ENCODE peak calls at places on chromosomes 16 and 17, in six cellular contexts. One of them, this sample, is unnamed.

GRCh38 chr17:81206166-81206565 is 16.6 kb downstream of the CEP131 start:
- DNase-seq in stomach: no peak
- DNase-seq in A549: no peak
- DNase-seq in kidney: no peak
- DNase-seq in left ventricle myocardium inferior: no peak
- DNase-seq in Panc1: no peak
- DNase-seq in this sample: no peak

GRCh38 chr17:48841395-48841831 is 10.6 kb downstream of the CALCOCO2 start:
- DNase-seq in kidney: no peak
- DNase-seq in stomach: no peak
- DNase-seq in left ventricle myocardium inferior: no peak
- DNase-seq in A549: no peak
- DNase-seq in Panc1: no peak
- DNase-seq in this sample: no peak

GRCh38 chr17:11140028-11140427 is 101.0 kb upstream of the SHISA6 start:
- DNase-seq in Panc1: no peak
- DNase-seq in kidney: no peak
- DNase-seq in left ventricle myocardium inferior: no peak
- DNase-seq in A549: no peak
- DNase-seq in stomach: no peak
- DNase-seq in this sample: no peak

GRCh38 chr16:68299571-68300453 is 10.9 kb downstream of the SLC7A6OS start:
- DNase-seq in kidney: no peak
- DNase-seq in stomach: no peak
- DNase-seq in left ventricle myocardium inferior: no peak
- DNase-seq in A549: no peak
- DNase-seq in Panc1: no peak
- DNase-seq in this sample: no peak

GRCh38 chr17:64496348-64496785 is 487 bp downstream of the POLG2 start:
- DNase-seq in Panc1: no peak
- DNase-seq in kidney: no peak
- DNase-seq in stomach: no peak
- DNase-seq in left ventricle myocardium inferior: no peak
- DNase-seq in A549: no peak
- DNase-seq in this sample: no peak

GRCh38 chr17:41523787-41524186 is 4.3 kb downstream of the KRT19 start:
- DNase-seq in left ventricle myocardium inferior: no peak
- DNase-seq in stomach: peak
- DNase-seq in kidney: no peak
- DNase-seq in Panc1: no peak
- DNase-seq in A549: no peak
- DNase-seq in this sample: no peak

GRCh38 chr16:67571981-67572431 is 9.7 kb downstream of the CTCF start:
- DNase-seq in A549: no peak
- DNase-seq in stomach: no peak
- DNase-seq in kidney: no peak
- DNase-seq in Panc1: no peak
- DNase-seq in left ventricle myocardium inferior: no peak
- DNase-seq in this sample: no peak

GRCh38 chr17:75047398-75048098 is 523 bp downstream of the KCTD2 start:
- DNase-seq in stomach: no peak
- DNase-seq in left ventricle myocardium inferior: peak
- DNase-seq in kidney: peak
- DNase-seq in A549: no peak
- DNase-seq in Panc1: no peak
- DNase-seq in this sample: peak

GRCh38 chr16:54027126-54027922 is 259.3 kb downstream of the IRX3 start:
- DNase-seq in kidney: no peak
- DNase-seq in A549: no peak
- DNase-seq in Panc1: no peak
- DNase-seq in stomach: no peak
- DNase-seq in left ventricle myocardium inferior: no peak
- DNase-seq in this sample: no peak

GRCh38 chr17:81009124-81009523 is 17.5 kb downstream of the CHMP6 start:
- DNase-seq in A549: no peak
- DNase-seq in left ventricle myocardium inferior: no peak
- DNase-seq in kidney: peak
- DNase-seq in Panc1: no peak
- DNase-seq in stomach: no peak
- DNase-seq in this sample: peak

GRCh38 chr17:72622661-72623433 is 469.6 kb downstream of the SLC39A11 start:
- DNase-seq in Panc1: no peak
- DNase-seq in stomach: no peak
- DNase-seq in A549: no peak
- DNase-seq in kidney: no peak
- DNase-seq in left ventricle myocardium inferior: no peak
- DNase-seq in this sample: no peak

GRCh38 chr16:50520451-50521245 is 27.5 kb upstream of the NKD1 start:
- DNase-seq in A549: no peak
- DNase-seq in stomach: peak
- DNase-seq in Panc1: no peak
- DNase-seq in kidney: no peak
- DNase-seq in left ventricle myocardium inferior: no peak
- DNase-seq in this sample: no peak

GRCh38 chr17:55335625-55336024 is 70.9 kb downstream of the HLF start:
- DNase-seq in stomach: no peak
- DNase-seq in A549: no peak
- DNase-seq in kidney: no peak
- DNase-seq in Panc1: no peak
- DNase-seq in left ventricle myocardium inferior: no peak
- DNase-seq in this sample: no peak

GRCh38 chr16:10619271-10619849 is 39.0 kb upstream of the EMP2 start:
- DNase-seq in left ventricle myocardium inferior: peak
- DNase-seq in A549: no peak
- DNase-seq in Panc1: no peak
- DNase-seq in kidney: no peak
- DNase-seq in stomach: peak
- DNase-seq in this sample: peak

GRCh38 chr17:4331614-4332013 is 34.9 kb downstream of the UBE2G1 start:
- DNase-seq in Panc1: no peak
- DNase-seq in A549: no peak
- DNase-seq in left ventricle myocardium inferior: no peak
- DNase-seq in stomach: no peak
- DNase-seq in kidney: no peak
- DNase-seq in this sample: no peak

GRCh38 chr17:78411241-78411855 is 32.9 kb downstream of the PGS1 start:
- DNase-seq in left ventricle myocardium inferior: no peak
- DNase-seq in A549: no peak
- DNase-seq in stomach: no peak
- DNase-seq in kidney: peak
- DNase-seq in Panc1: no peak
- DNase-seq in this sample: no peak

GRCh38 chr17:13727441-13728171 is 125.9 kb upstream of the HS3ST3A1 start:
- DNase-seq in stomach: no peak
- DNase-seq in kidney: no peak
- DNase-seq in A549: no peak
- DNase-seq in left ventricle myocardium inferior: no peak
- DNase-seq in Panc1: no peak
- DNase-seq in this sample: no peak

DNA sequence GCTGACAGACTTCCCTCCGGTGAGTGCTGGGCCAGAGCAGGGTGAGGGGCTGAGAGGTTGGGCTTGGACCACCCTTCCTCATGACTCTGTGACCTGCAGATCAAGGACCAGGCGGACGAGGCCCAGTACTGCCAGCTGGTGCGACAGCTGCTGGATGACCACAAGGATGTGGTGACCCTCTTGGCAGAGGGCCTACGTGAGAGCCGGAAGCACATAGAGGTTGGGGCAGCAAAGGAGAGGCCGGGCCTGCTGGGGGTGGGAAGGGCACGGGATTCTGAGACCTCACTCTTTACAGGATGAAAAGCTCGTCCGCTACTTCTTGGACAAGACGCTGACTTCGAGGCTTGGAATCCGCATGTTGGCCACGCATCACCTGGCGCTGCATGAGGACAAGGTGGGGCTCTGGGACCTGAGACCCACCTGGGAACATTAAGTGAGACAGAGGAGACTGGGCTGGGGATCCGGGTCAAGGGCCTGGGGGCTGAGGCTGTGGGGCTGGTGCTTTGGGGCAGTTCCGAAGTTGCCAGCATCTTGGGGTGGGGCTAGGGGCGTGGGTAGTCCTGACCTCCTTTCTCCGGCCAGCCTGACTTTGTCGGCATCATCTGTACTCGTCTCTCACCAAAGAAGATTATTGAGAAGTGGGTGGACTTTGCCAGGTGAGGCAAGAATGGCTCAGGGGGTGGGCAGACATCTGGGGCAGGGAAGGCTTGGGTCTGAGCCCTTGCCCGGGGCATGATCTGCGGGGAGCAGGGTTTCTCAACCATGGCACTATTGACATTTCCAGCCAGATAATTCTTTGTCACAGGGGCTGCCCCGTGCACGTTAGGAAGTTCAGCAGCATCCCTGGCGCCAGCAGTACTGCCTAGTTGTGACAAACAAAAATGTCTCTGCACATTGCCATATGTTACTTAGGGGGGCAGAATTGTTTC is 2.2 kb downstream of the BCKDK start:
- DNase-seq in Panc1: no peak
- DNase-seq in A549: no peak
- DNase-seq in stomach: no peak
- DNase-seq in kidney: no peak
- DNase-seq in left ventricle myocardium inferior: no peak
- DNase-seq in this sample: peak
- H3K4me3 ChIP-seq in Panc1: no peak
- H3K4me3 ChIP-seq in A549: no peak
- H3K4me3 ChIP-seq in stomach: peak
- H3K4me3 ChIP-seq in kidney: no peak
- H3K4me3 ChIP-seq in left ventricle myocardium inferior: no peak
- H3K4me3 ChIP-seq in this sample: no peak

DNA sequence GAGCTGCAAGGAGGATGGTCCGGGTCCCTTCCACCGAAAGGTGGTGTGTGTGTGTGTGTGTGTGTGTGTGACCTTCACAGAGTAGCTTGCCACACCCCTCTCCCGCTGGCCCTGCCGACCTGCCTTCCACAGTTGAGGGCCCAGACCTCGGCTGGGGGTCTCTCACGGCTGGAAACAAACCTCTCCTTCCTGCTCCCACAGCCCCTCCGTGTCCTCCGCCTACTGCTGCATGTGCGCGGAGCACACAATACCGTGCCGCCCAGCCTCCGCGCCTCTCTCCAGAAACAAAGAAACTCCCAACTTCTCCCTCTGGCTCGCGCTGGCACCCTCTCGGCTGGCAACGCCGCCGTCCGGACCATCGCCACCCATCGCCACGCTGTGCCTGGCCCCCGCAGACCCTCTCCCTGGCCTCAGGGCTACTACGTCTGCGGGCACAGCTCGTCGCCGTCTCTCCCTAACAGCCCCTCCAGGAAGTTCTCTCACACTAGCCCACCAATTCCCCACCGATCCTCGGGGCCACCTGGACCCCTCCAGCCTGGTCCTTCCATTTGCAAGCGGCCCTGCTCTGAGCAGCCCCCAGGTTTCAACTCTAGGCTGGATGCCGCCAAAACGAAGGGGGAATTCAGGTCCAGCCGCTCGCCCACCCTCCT is 81.3 kb downstream of the TIMM22 start:
- DNase-seq in left ventricle myocardium inferior: no peak
- DNase-seq in stomach: no peak
- DNase-seq in Panc1: no peak
- DNase-seq in kidney: peak
- DNase-seq in A549: no peak
- DNase-seq in this sample: peak
- H3K4me3 ChIP-seq in left ventricle myocardium inferior: peak
- H3K4me3 ChIP-seq in stomach: no peak
- H3K4me3 ChIP-seq in Panc1: no peak
- H3K4me3 ChIP-seq in kidney: no peak
- H3K4me3 ChIP-seq in A549: no peak
- H3K4me3 ChIP-seq in this sample: peak

GRCh38 chr16:87207509-87207908 is 109.7 kb downstream of the C16orf95 start:
- DNase-seq in kidney: no peak
- DNase-seq in stomach: no peak
- DNase-seq in Panc1: no peak
- DNase-seq in left ventricle myocardium inferior: no peak
- DNase-seq in A549: no peak
- DNase-seq in this sample: no peak

GRCh38 chr16:87209808-87210512 is 107.2 kb downstream of the C16orf95 start:
- DNase-seq in left ventricle myocardium inferior: no peak
- DNase-seq in stomach: no peak
- DNase-seq in A549: no peak
- DNase-seq in kidney: no peak
- DNase-seq in Panc1: no peak
- DNase-seq in this sample: no peak

GRCh38 chr16:87206646-87207451 is 110.3 kb downstream of the C16orf95 start:
- DNase-seq in stomach: no peak
- DNase-seq in Panc1: no peak
- DNase-seq in A549: no peak
- DNase-seq in left ventricle myocardium inferior: peak
- DNase-seq in kidney: no peak
- DNase-seq in this sample: no peak

GRCh38 chr16:87210949-87211348 is 106.2 kb downstream of the C16orf95 start:
- DNase-seq in A549: no peak
- DNase-seq in Panc1: no peak
- DNase-seq in left ventricle myocardium inferior: no peak
- DNase-seq in kidney: no peak
- DNase-seq in stomach: no peak
- DNase-seq in this sample: no peak

DNA sequence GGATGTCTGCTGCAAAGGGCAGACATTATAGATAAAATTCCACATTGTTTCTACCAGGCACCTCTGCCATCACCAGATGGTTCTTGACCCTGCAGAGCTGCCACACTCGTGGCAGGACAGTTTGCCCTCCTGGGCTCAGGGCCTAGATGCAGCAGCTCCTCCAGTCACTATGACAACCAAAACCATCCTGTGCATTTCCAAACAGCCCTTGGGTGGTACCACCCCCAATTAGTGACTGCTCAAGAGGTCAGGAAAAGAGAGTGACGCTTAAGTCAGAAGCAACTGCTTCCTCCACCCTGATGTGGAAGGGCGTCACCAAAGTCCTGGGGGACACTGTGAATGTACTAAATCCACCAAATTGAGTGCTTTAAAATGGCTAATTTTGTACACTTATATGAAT is 109.2 kb downstream of the C16orf95 start:
- DNase-seq in A549: no peak
- DNase-seq in stomach: no peak
- DNase-seq in kidney: no peak
- DNase-seq in left ventricle myocardium inferior: no peak
- DNase-seq in Panc1: no peak
- DNase-seq in this sample: no peak
- H3K4me3 ChIP-seq in A549: no peak
- H3K4me3 ChIP-seq in stomach: no peak
- H3K4me3 ChIP-seq in kidney: no peak
- H3K4me3 ChIP-seq in left ventricle myocardium inferior: no peak
- H3K4me3 ChIP-seq in Panc1: no peak
- H3K4me3 ChIP-seq in this sample: no peak

GRCh38 chr16:23861874-23862273 is 26.1 kb downstream of the PRKCB start:
- DNase-seq in kidney: no peak
- DNase-seq in Panc1: no peak
- DNase-seq in stomach: no peak
- DNase-seq in left ventricle myocardium inferior: no peak
- DNase-seq in A549: no peak
- DNase-seq in this sample: no peak

GRCh38 chr16:23862556-23862955 is 26.8 kb downstream of the PRKCB start:
- DNase-seq in kidney: no peak
- DNase-seq in A549: no peak
- DNase-seq in left ventricle myocardium inferior: no peak
- DNase-seq in Panc1: no peak
- DNase-seq in stomach: no peak
- DNase-seq in this sample: no peak

GRCh38 chr16:23866628-23867027 is 30.8 kb downstream of the PRKCB start:
- DNase-seq in left ventricle myocardium inferior: no peak
- DNase-seq in A549: no peak
- DNase-seq in kidney: no peak
- DNase-seq in Panc1: no peak
- DNase-seq in stomach: no peak
- DNase-seq in this sample: no peak

GRCh38 chr16:23865853-23866252 is 30.1 kb downstream of the PRKCB start:
- DNase-seq in left ventricle myocardium inferior: no peak
- DNase-seq in Panc1: no peak
- DNase-seq in kidney: no peak
- DNase-seq in A549: no peak
- DNase-seq in stomach: no peak
- DNase-seq in this sample: peak

GRCh38 chr16:23863511-23864422 is 28.0 kb downstream of the PRKCB start:
- DNase-seq in A549: no peak
- DNase-seq in Panc1: no peak
- DNase-seq in stomach: no peak
- DNase-seq in left ventricle myocardium inferior: no peak
- DNase-seq in kidney: no peak
- DNase-seq in this sample: no peak
- H3K4me3 ChIP-seq in A549: no peak
- H3K4me3 ChIP-seq in Panc1: no peak
- H3K4me3 ChIP-seq in stomach: peak
- H3K4me3 ChIP-seq in left ventricle myocardium inferior: peak
- H3K4me3 ChIP-seq in kidney: no peak
- H3K4me3 ChIP-seq in this sample: no peak

This sample was measured in H7.